ENCODE peak calls at places on chromosomes 13 and 19, in four cellular contexts. N is adrenal gland, H is progenitor cell of endocrine pancreas, F is neural progenitor cell. K is an unnamed sample.

GRCh38 chr13:112078216-112078615 is 11.3 kb downstream of the SOX1 start:
- DNase-seq in N (no peak), H (no peak), F (peak; percentile 42), K (no peak)

GRCh38 chr19:19568802-19569756 is 31.0 kb downstream of the CILP2 start:
- DNase-seq in N (peak; percentile 31), H (no peak), F (no peak), K (peak; percentile 44)

GRCh38 chr19:50772408-50773311 is 2.4 kb downstream of the GPR32 start:
- DNase-seq in F (no peak), N (no peak), H (no peak), K (peak; percentile 20)

GRCh38 chr13:95481051-95481775 is 71.3 kb upstream of the CLDN10 start:
- DNase-seq in H (no peak), F (no peak), N (peak; percentile 52), K (no peak)

GRCh38 chr19:55340144-55340783 is 588 bp downstream of the KMT5C start:
- DNase-seq in F (no peak), N (peak; percentile 34), H (peak; percentile 29), K (no peak)

GRCh38 chr13:50082426-50083283 is 67.4 kb downstream of the KCNRG start:
- DNase-seq in N (peak; percentile 79), F (peak; percentile 91), H (peak; percentile 77), K (peak; percentile 87)

GRCh38 chr19:22784051-22784450 is at the start of gene ZNF99:
- DNase-seq in N (peak; percentile 52), F (no peak), H (no peak), K (no peak)

GRCh38 chr19:31956771-31957170 is 388.6 kb upstream of the ZNF507 start:
- DNase-seq in N (no peak), H (no peak), F (no peak), K (no peak)

GRCh38 chr13:97273341-97273831 is 51.3 kb downstream of the MBNL2 start:
- DNase-seq in H (no peak), F (no peak), N (no peak), K (no peak)

GRCh38 chr13:42968906-42969305 is 23.1 kb downstream of the EPSTI1 start:
- DNase-seq in H (peak; percentile 37), F (no peak), N (no peak), K (no peak)

GRCh38 chr19:36331353-36332228 is 47.4 kb downstream of the ZFP14 start:
- DNase-seq in H (peak; percentile 90), F (peak; percentile 97), N (peak; percentile 91), K (peak; percentile 96)

GRCh38 chr13:36447501-36447900 is 15.2 kb downstream of the CCNA1 start:
- DNase-seq in H (no peak), N (no peak), F (no peak), K (no peak)

GRCh38 chr19:19637523-19638251 is 5.8 kb downstream of the GMIP start:
- DNase-seq in H (no peak), F (no peak), N (no peak), K (no peak)

GRCh38 chr13:50389726-50390125 is 374.5 kb downstream of the KCNRG start:
- DNase-seq in F (no peak), H (no peak), N (no peak), K (no peak)

GRCh38 chr19:36686365-36687213 is 823 bp upstream of the ZNF567 start:
- DNase-seq in N (peak; percentile 45), H (no peak), F (peak; percentile 19), K (peak; percentile 10)

GRCh38 chr13:75055296-75055695 is 426.7 kb downstream of the TBC1D4 start:
- DNase-seq in F (no peak), H (no peak), N (no peak), K (no peak)

GRCh38 chr13:112061367-112062046 is 5.4 kb upstream of the SOX1 start:
- DNase-seq in N (no peak), F (peak; percentile 73), H (no peak), K (no peak)

GRCh38 chr19:50607388-50607787 is 32.3 kb downstream of the SYT3 start:
- DNase-seq in H (no peak), N (no peak), F (no peak), K (no peak)

GRCh38 chr13:32314271-32314967 is 744 bp downstream of the ZAR1L start:
- DNase-seq in F (no peak), N (peak; percentile 48), H (no peak), K (no peak)

GRCh38 chr13:48641404-48641803 is 12.3 kb upstream of the CYSLTR2 start:
- DNase-seq in N (no peak), F (no peak), H (no peak), K (no peak)

GRCh38 chr19:15170345-15170744 is 30.4 kb downstream of the NOTCH3 start:
- DNase-seq in N (no peak), F (no peak), H (no peak), K (no peak)

GRCh38 chr13:82751221-82751620 is 1131.1 kb downstream of the SLITRK1 start:
- DNase-seq in H (no peak), N (no peak), F (no peak), K (no peak)

GRCh38 chr19:7722231-7722651 is 9.7 kb downstream of the CLEC4G start:
- DNase-seq in H (no peak), F (peak; percentile 18), N (no peak), K (no peak)

GRCh38 chr19:38657633-38658222 is 10.3 kb downstream of the ACTN4 start:
- DNase-seq in F (peak; percentile 43), N (peak; percentile 60), H (no peak), K (no peak)

GRCh38 chr19:56167064-56167578 is 8.7 kb upstream of the GALP start:
- DNase-seq in N (no peak), F (peak; percentile 71), H (no peak), K (peak; percentile 23)

DNA sequence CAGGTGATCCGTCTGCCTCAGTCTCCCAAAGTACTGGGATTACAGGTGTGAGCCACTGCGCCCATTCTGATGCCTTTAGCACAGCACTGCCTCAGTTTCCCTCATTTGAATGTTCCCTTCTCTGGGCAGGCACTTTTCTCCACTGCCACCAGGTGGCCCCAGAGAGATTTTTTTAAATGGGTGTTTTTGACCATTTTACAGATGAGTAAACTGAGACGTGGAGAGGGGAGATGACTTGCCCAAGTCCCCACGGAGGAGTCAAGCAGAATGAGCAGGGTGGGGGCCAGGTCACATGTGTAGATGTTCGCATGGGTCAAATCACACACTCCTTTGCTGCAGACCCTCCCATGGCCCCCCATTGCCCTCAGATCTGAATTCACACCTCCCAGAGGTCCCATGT is 3.2 kb upstream of the PDE4C start:
- DNase-seq in F (no peak), N (no peak), H (no peak), K (no peak)
- TF ChIP-seq CTCF in F (peak; percentile 52), N (peak; percentile 24), H (peak; percentile 47), K (peak; percentile 47)

GRCh38 chr13:59343132-59343531 is 820.6 kb downstream of the DIAPH3 start:
- DNase-seq in F (no peak), H (no peak), N (no peak), K (no peak)

GRCh38 chr13:59346861-59347470 is 816.8 kb downstream of the DIAPH3 start:
- DNase-seq in F (no peak), H (no peak), N (no peak), K (no peak)

GRCh38 chr13:59345316-59345715 is 818.4 kb downstream of the DIAPH3 start:
- DNase-seq in N (peak; percentile 28), F (no peak), H (no peak), K (no peak)

GRCh38 chr13:59342396-59342795 is 821.3 kb downstream of the DIAPH3 start:
- DNase-seq in N (no peak), F (no peak), H (no peak), K (no peak)

DNA sequence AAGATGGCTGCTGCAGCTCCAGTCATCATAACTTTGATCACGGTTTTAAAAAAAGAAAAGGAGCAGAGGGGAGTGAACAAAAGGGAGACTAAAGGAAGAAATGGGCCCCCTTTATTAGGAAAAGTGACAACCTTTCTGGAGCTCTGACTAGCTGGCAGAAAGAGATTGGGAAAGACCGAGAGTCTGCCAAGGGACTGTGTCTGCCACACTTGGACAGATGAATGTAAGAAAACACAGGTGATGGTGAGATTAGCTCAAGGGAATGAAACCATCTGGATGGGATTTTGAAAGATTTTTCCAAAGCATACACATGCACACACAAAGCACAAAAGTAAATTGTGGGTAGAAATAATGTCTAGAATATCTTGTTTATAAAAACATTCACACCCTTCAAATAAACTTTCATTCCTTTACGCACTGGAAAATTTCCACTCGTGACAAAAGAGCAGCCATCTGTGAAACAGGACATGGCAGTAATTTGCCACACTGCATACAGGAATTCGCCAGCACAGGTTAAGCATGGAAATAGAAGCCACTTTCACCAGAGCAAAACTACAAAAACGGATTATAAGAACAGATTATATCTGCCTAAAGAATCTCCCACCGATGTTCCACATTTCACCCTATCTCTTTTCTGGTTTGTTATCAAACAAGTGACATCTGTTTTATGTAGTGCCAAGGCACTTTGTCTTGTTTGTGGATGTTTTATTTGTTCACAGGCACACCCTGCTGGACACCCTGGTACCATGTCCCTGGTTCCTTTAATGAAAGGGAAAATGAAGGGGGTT is 819.5 kb downstream of the DIAPH3 start:
- DNase-seq in H (no peak), F (no peak), N (no peak), K (no peak)
- TF ChIP-seq CTCF in H (no peak), F (peak; percentile 28), N (no peak), K (no peak)

GRCh38 chr13:23899555-23899954 is 2.3 kb upstream of the C1QTNF9B start:
- DNase-seq in N (peak; percentile 54), H (no peak), F (peak; percentile 34), K (peak; percentile 59)
- TF ChIP-seq CTCF in N (peak; percentile 15), H (peak; percentile 65), F (peak; percentile 68), K (peak; percentile 61)

GRCh38 chr19:33767898-33768413 is 28.7 kb upstream of the KCTD15 start:
- DNase-seq in H (peak; percentile 84), F (peak; percentile 92), N (no peak), K (peak; percentile 33)
- TF ChIP-seq CTCF in H (peak; percentile 63), F (peak; percentile 69), N (no peak), K (peak; percentile 31)

GRCh38 chr19:1250374-1251232 is 2.2 kb downstream of the MIDN start:
- DNase-seq in H (peak; percentile 67), F (peak; percentile 96), N (peak; percentile 76), K (peak; percentile 88)

GRCh38 chr19:1247747-1248453 is 483 bp upstream of the MIDN start:
- DNase-seq in F (peak; percentile 69), H (no peak), N (peak; percentile 93), K (no peak)

GRCh38 chr19:1249298-1249989 is 1.1 kb downstream of the MIDN start:
- DNase-seq in F (peak; percentile 99), N (peak; percentile 97), H (peak; percentile 90), K (peak; percentile 98)

GRCh38 chr19:1249990-1250298 is 1.6 kb downstream of the MIDN start:
- DNase-seq in H (no peak), N (no peak), F (no peak), K (no peak)

GRCh38 chr19:1248454-1249297 is at the start of gene MIDN:
- DNase-seq in N (peak; percentile 91), F (peak; percentile 90), H (peak; percentile 84), K (peak; percentile 93)
- TF ChIP-seq CTCF in N (peak; percentile 52), F (peak; percentile 75), H (peak; percentile 81), K (peak; percentile 66)

GRCh38 chr19:57651654-57651996 is 17.1 kb upstream of the ZSCAN4 start:
- DNase-seq in N (no peak), H (no peak), F (peak; percentile 9), K (no peak)
- TF ChIP-seq CTCF in N (no peak), H (no peak), F (peak; percentile 13), K (no peak)